ENCODE peak calls at places on chromosomes 5 and 9, in five cellular contexts. One of them, this sample, is unnamed.

GRCh38 chr5:137735531-137736284 is at the start of gene KLHL3:
- DNase-seq in fibroblast of pulmonary artery: peak; percentile 63
- DNase-seq in epithelial cell of esophagus: peak; percentile 58
- DNase-seq in A549: no peak
- DNase-seq in bronchial epithelial cell: peak; percentile 58
- DNase-seq in this sample: no peak

GRCh38 chr9:84794981-84795637 is 125.6 kb downstream of the NTRK2 start:
- DNase-seq in epithelial cell of esophagus: no peak
- DNase-seq in A549: no peak
- DNase-seq in bronchial epithelial cell: no peak
- DNase-seq in fibroblast of pulmonary artery: no peak
- DNase-seq in this sample: no peak

GRCh38 chr9:22452415-22453010 is 5.9 kb downstream of the DMRTA1 start:
- DNase-seq in fibroblast of pulmonary artery: peak; percentile 61
- DNase-seq in epithelial cell of esophagus: peak; percentile 44
- DNase-seq in bronchial epithelial cell: peak; percentile 42
- DNase-seq in A549: peak; percentile 38
- DNase-seq in this sample: peak; percentile 5

GRCh38 chr5:175873090-175873454 is 1.7 kb downstream of the CPLX2 start:
- DNase-seq in fibroblast of pulmonary artery: no peak
- DNase-seq in epithelial cell of esophagus: no peak
- DNase-seq in bronchial epithelial cell: no peak
- DNase-seq in A549: peak; percentile 84
- DNase-seq in this sample: no peak

GRCh38 chr5:2303391-2304100 is 420.8 kb upstream of the IRX4 start:
- DNase-seq in A549: no peak
- DNase-seq in epithelial cell of esophagus: no peak
- DNase-seq in bronchial epithelial cell: no peak
- DNase-seq in fibroblast of pulmonary artery: no peak
- DNase-seq in this sample: no peak

GRCh38 chr5:170552486-170553122 is 48.8 kb downstream of the KCNIP1 start:
- DNase-seq in bronchial epithelial cell: no peak
- DNase-seq in epithelial cell of esophagus: peak; percentile 2
- DNase-seq in fibroblast of pulmonary artery: peak; percentile 88
- DNase-seq in A549: no peak
- DNase-seq in this sample: peak; percentile 76

GRCh38 chr5:143605403-143606005 is 202.0 kb upstream of the NR3C1 start:
- DNase-seq in bronchial epithelial cell: no peak
- DNase-seq in fibroblast of pulmonary artery: peak; percentile 58
- DNase-seq in epithelial cell of esophagus: no peak
- DNase-seq in A549: no peak
- DNase-seq in this sample: no peak

GRCh38 chr5:16930487-16930886 is 5.6 kb downstream of the MYO10 start:
- DNase-seq in bronchial epithelial cell: no peak
- DNase-seq in fibroblast of pulmonary artery: no peak
- DNase-seq in epithelial cell of esophagus: no peak
- DNase-seq in A549: no peak
- DNase-seq in this sample: no peak

GRCh38 chr5:134177197-134178171 is 734 bp upstream of the SKP1 start:
- DNase-seq in bronchial epithelial cell: peak; percentile 76
- DNase-seq in fibroblast of pulmonary artery: peak; percentile 82
- DNase-seq in epithelial cell of esophagus: peak; percentile 83
- DNase-seq in A549: peak; percentile 39
- DNase-seq in this sample: no peak

GRCh38 chr5:124301222-124301621 is 445.2 kb downstream of the ZNF608 start:
- DNase-seq in fibroblast of pulmonary artery: no peak
- DNase-seq in A549: no peak
- DNase-seq in bronchial epithelial cell: no peak
- DNase-seq in epithelial cell of esophagus: no peak
- DNase-seq in this sample: no peak

GRCh38 chr5:38595149-38595725 is 38.8 kb upstream of the LIFR start:
- DNase-seq in fibroblast of pulmonary artery: peak; percentile 79
- DNase-seq in epithelial cell of esophagus: peak; percentile 20
- DNase-seq in A549: peak; percentile 7
- DNase-seq in bronchial epithelial cell: peak; percentile 46
- DNase-seq in this sample: peak; percentile 60

GRCh38 chr9:91151741-91152095 is 210.0 kb downstream of the AUH start:
- DNase-seq in epithelial cell of esophagus: no peak
- DNase-seq in fibroblast of pulmonary artery: no peak
- DNase-seq in A549: no peak
- DNase-seq in bronchial epithelial cell: no peak
- DNase-seq in this sample: no peak

GRCh38 chr5:377326-377981 is 55.9 kb downstream of the AHRR start:
- DNase-seq in fibroblast of pulmonary artery: no peak
- DNase-seq in epithelial cell of esophagus: no peak
- DNase-seq in bronchial epithelial cell: no peak
- DNase-seq in A549: no peak
- DNase-seq in this sample: no peak

GRCh38 chr9:75017378-75017777 is 10.7 kb downstream of the CARNMT1 start:
- DNase-seq in epithelial cell of esophagus: no peak
- DNase-seq in fibroblast of pulmonary artery: no peak
- DNase-seq in bronchial epithelial cell: no peak
- DNase-seq in A549: no peak
- DNase-seq in this sample: no peak

GRCh38 chr9:72726951-72727350 is 205.5 kb downstream of the TMC1 start:
- DNase-seq in fibroblast of pulmonary artery: peak; percentile 11
- DNase-seq in bronchial epithelial cell: peak; percentile 11
- DNase-seq in A549: no peak
- DNase-seq in epithelial cell of esophagus: no peak
- DNase-seq in this sample: no peak

GRCh38 chr9:117587263-117587662 is 116.9 kb upstream of the TLR4 start:
- DNase-seq in epithelial cell of esophagus: no peak
- DNase-seq in A549: no peak
- DNase-seq in fibroblast of pulmonary artery: no peak
- DNase-seq in bronchial epithelial cell: no peak
- DNase-seq in this sample: no peak

GRCh38 chr9:126453156-126453963 is 126.7 kb downstream of the MVB12B start:
- DNase-seq in bronchial epithelial cell: no peak
- DNase-seq in fibroblast of pulmonary artery: no peak
- DNase-seq in A549: no peak
- DNase-seq in epithelial cell of esophagus: no peak
- DNase-seq in this sample: no peak

GRCh38 chr5:41670854-41671791 is 160.7 kb upstream of the PLCXD3 start:
- DNase-seq in fibroblast of pulmonary artery: no peak
- DNase-seq in A549: no peak
- DNase-seq in bronchial epithelial cell: no peak
- DNase-seq in epithelial cell of esophagus: no peak
- DNase-seq in this sample: no peak

GRCh38 chr5:95219411-95219810 is 65.5 kb downstream of the MCTP1 start:
- DNase-seq in A549: no peak
- DNase-seq in fibroblast of pulmonary artery: no peak
- DNase-seq in bronchial epithelial cell: no peak
- DNase-seq in epithelial cell of esophagus: no peak
- DNase-seq in this sample: no peak

GRCh38 chr5:169151051-169151805 is 149.7 kb downstream of the SLIT3 start:
- DNase-seq in A549: no peak
- DNase-seq in fibroblast of pulmonary artery: no peak
- DNase-seq in bronchial epithelial cell: no peak
- DNase-seq in epithelial cell of esophagus: no peak
- DNase-seq in this sample: no peak

GRCh38 chr5:62208218-62208852 is 97.7 kb upstream of the KIF2A start:
- DNase-seq in fibroblast of pulmonary artery: no peak
- DNase-seq in A549: peak; percentile 14
- DNase-seq in bronchial epithelial cell: no peak
- DNase-seq in epithelial cell of esophagus: no peak
- DNase-seq in this sample: no peak

GRCh38 chr9:90921104-90921503 is 119.5 kb downstream of the SYK start:
- DNase-seq in fibroblast of pulmonary artery: peak; percentile 22
- DNase-seq in epithelial cell of esophagus: peak; percentile 98
- DNase-seq in A549: no peak
- DNase-seq in bronchial epithelial cell: peak; percentile 97
- DNase-seq in this sample: no peak

GRCh38 chr9:113516840-113517577 is 53.5 kb downstream of the RGS3 start:
- DNase-seq in bronchial epithelial cell: no peak
- DNase-seq in fibroblast of pulmonary artery: no peak
- DNase-seq in epithelial cell of esophagus: no peak
- DNase-seq in A549: no peak
- DNase-seq in this sample: no peak

GRCh38 chr5:16179936-16180788 is 571 bp upstream of the MARCHF11 start:
- DNase-seq in A549: no peak
- DNase-seq in bronchial epithelial cell: no peak
- DNase-seq in fibroblast of pulmonary artery: no peak
- DNase-seq in epithelial cell of esophagus: no peak
- DNase-seq in this sample: no peak

GRCh38 chr9:135949666-135950134 is 11.5 kb downstream of the UBAC1 start:
- DNase-seq in fibroblast of pulmonary artery: no peak
- DNase-seq in bronchial epithelial cell: no peak
- DNase-seq in A549: no peak
- DNase-seq in epithelial cell of esophagus: no peak
- DNase-seq in this sample: no peak

GRCh38 chr9:129140397-129141065 is 29.3 kb downstream of the PTPA start:
- DNase-seq in fibroblast of pulmonary artery: peak; percentile 57
- DNase-seq in epithelial cell of esophagus: peak; percentile 77
- DNase-seq in bronchial epithelial cell: peak; percentile 63
- DNase-seq in A549: peak; percentile 35
- DNase-seq in this sample: no peak

GRCh38 chr9:115733736-115734135 is 419.9 kb upstream of the PAPPA start:
- DNase-seq in bronchial epithelial cell: no peak
- DNase-seq in fibroblast of pulmonary artery: peak; percentile 27
- DNase-seq in epithelial cell of esophagus: no peak
- DNase-seq in A549: no peak
- DNase-seq in this sample: peak; percentile 44

GRCh38 chr5:77168187-77168883 is 42.1 kb upstream of the PDE8B start:
- DNase-seq in A549: peak; percentile 69
- DNase-seq in epithelial cell of esophagus: no peak
- DNase-seq in bronchial epithelial cell: no peak
- DNase-seq in fibroblast of pulmonary artery: peak; percentile 56
- DNase-seq in this sample: no peak

GRCh38 chr9:130973686-130974281 is 34.7 kb upstream of the FIBCD1 start:
- DNase-seq in epithelial cell of esophagus: no peak
- DNase-seq in bronchial epithelial cell: no peak
- DNase-seq in fibroblast of pulmonary artery: no peak
- DNase-seq in A549: no peak
- DNase-seq in this sample: no peak

GRCh38 chr5:5793560-5793959 is 371.1 kb downstream of the ICE1 start:
- DNase-seq in fibroblast of pulmonary artery: no peak
- DNase-seq in epithelial cell of esophagus: no peak
- DNase-seq in bronchial epithelial cell: no peak
- DNase-seq in A549: no peak
- DNase-seq in this sample: no peak

GRCh38 chr5:134132372-134133212 is 18.1 kb downstream of the TCF7 start:
- DNase-seq in fibroblast of pulmonary artery: no peak
- DNase-seq in bronchial epithelial cell: no peak
- DNase-seq in A549: no peak
- DNase-seq in epithelial cell of esophagus: no peak
- DNase-seq in this sample: no peak

GRCh38 chr9:137085918-137086530 is 761 bp upstream of the MAN1B1 start:
- DNase-seq in fibroblast of pulmonary artery: peak; percentile 26
- DNase-seq in bronchial epithelial cell: peak; percentile 19
- DNase-seq in epithelial cell of esophagus: peak; percentile 47
- DNase-seq in A549: peak; percentile 48
- DNase-seq in this sample: no peak
- H3K4me3 ChIP-seq in fibroblast of pulmonary artery: peak overlapping the region; percentile 76
- H3K4me3 ChIP-seq in bronchial epithelial cell: peak overlapping the region; percentile 74
- H3K4me3 ChIP-seq in epithelial cell of esophagus: peak overlapping the region; percentile 55
- H3K4me3 ChIP-seq in A549: peak overlapping the region; percentile 88
- H3K4me3 ChIP-seq in this sample: peak overlapping the region; percentile 86

GRCh38 chr9:124325816-124326215 is 68.1 kb downstream of the NEK6 start:
- DNase-seq in A549: no peak
- DNase-seq in epithelial cell of esophagus: no peak
- DNase-seq in fibroblast of pulmonary artery: no peak
- DNase-seq in bronchial epithelial cell: no peak
- DNase-seq in this sample: no peak
- H3K4me3 ChIP-seq in A549: no peak overlapping the region
- H3K4me3 ChIP-seq in epithelial cell of esophagus: no peak overlapping the region
- H3K4me3 ChIP-seq in fibroblast of pulmonary artery: no peak overlapping the region
- H3K4me3 ChIP-seq in bronchial epithelial cell: no peak overlapping the region
- H3K4me3 ChIP-seq in this sample: no peak overlapping the region

GRCh38 chr5:141366016-141366896 is 2.3 kb downstream of the PCDHGA5 start:
- DNase-seq in epithelial cell of esophagus: no peak
- DNase-seq in fibroblast of pulmonary artery: no peak
- DNase-seq in A549: no peak
- DNase-seq in bronchial epithelial cell: no peak
- DNase-seq in this sample: no peak

GRCh38 chr5:141360685-141361084 is 891 bp downstream of the PCDHGB2 start:
- DNase-seq in fibroblast of pulmonary artery: no peak
- DNase-seq in epithelial cell of esophagus: no peak
- DNase-seq in A549: no peak
- DNase-seq in bronchial epithelial cell: no peak
- DNase-seq in this sample: no peak

GRCh38 chr5:141359790-141360426 is at the start of gene PCDHGB2:
- DNase-seq in fibroblast of pulmonary artery: peak; percentile 66
- DNase-seq in bronchial epithelial cell: peak; percentile 25
- DNase-seq in A549: no peak
- DNase-seq in epithelial cell of esophagus: peak; percentile 10
- DNase-seq in this sample: no peak

GRCh38 chr5:141362719-141363118 is 1.2 kb upstream of the PCDHGA5 start:
- DNase-seq in A549: no peak
- DNase-seq in epithelial cell of esophagus: no peak
- DNase-seq in bronchial epithelial cell: no peak
- DNase-seq in fibroblast of pulmonary artery: no peak
- DNase-seq in this sample: no peak

DNA sequence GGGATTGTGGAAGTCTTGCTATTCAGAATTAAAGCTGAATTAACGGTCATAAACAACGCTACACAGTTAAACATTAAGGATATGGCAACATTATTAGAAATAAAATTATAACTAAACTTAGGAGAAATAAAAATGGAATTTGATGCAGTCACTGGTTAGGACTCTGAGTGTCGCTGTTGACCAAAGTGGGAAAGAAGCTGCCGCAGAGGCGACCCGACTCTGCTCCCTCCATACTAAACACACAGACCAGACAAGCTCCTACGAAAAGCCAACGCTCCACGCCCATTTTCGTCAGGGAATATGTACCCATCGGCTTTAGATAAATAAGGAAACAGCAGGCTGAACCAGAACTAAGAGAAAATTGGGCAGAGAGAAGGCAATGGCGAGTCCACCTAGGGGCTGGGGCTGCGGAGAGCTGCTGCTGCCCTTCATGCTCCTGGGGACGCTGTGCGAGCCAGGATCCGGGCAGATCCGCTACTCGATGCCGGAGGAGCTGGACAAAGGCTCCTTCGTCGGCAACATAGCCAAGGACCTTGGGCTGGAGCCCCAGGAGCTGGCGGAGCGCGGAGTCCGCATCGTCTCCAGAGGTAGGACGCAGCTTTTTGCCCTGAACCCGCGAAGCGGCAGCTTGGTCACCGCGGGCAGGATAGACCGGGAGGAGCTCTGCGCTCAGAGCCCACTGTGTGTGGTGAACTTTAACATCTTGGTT is at the start of gene PCDHGA5:
- DNase-seq in A549: peak; percentile 46
- DNase-seq in bronchial epithelial cell: no peak
- DNase-seq in epithelial cell of esophagus: no peak
- DNase-seq in fibroblast of pulmonary artery: peak; percentile 54
- DNase-seq in this sample: no peak
- H3K4me3 ChIP-seq in A549: peak within 1 kb of the TSS; percentile 36
- H3K4me3 ChIP-seq in bronchial epithelial cell: no peak within 1 kb of the TSS
- H3K4me3 ChIP-seq in epithelial cell of esophagus: no peak within 1 kb of the TSS
- H3K4me3 ChIP-seq in fibroblast of pulmonary artery: peak within 1 kb of the TSS; percentile 40
- H3K4me3 ChIP-seq in this sample: peak within 1 kb of the TSS; percentile 27

DNA sequence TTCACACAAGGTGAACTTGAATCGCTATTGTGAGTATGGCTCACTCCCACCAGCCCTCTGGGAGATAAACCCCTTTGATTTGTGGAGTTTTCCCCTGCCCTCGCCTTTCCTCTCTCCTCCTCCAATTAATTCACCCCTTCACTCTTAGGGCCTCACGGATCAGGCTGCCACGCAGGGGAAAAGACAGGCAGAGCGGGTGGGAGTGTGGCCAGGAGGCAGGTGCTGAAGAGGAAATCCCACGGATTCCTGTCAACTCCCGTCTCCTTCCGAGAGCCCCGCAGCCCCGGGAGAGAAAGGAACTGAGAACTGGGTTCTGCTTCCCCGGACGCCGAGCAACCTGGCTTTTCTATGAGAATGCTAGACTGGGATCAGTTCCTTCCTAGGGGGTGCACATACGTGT is 314.6 kb upstream of the TLE4 start:
- DNase-seq in A549: no peak
- DNase-seq in bronchial epithelial cell: no peak
- DNase-seq in epithelial cell of esophagus: peak; percentile 9
- DNase-seq in fibroblast of pulmonary artery: no peak
- DNase-seq in this sample: no peak
- H3K4me3 ChIP-seq in A549: no peak overlapping the region
- H3K4me3 ChIP-seq in bronchial epithelial cell: no peak overlapping the region
- H3K4me3 ChIP-seq in epithelial cell of esophagus: no peak overlapping the region
- H3K4me3 ChIP-seq in fibroblast of pulmonary artery: no peak overlapping the region
- H3K4me3 ChIP-seq in this sample: peak overlapping the region; percentile 9

This sample was measured in skeletal muscle cell.